ENCODE peak calls at places on chromosomes 2 and 18, in six cellular contexts. H, Q, C, S, U and R are unnamed samples.

GRCh38 chr18:55420977-55421611 is 166.9 kb downstream of the TCF4 start:
- DNase-seq in H (no peak), Q (no peak), C (no peak), S (no peak), U (no peak), R (no peak)

GRCh38 chr2:7102831-7103230 is 185.6 kb downstream of the RNF144A start:
- DNase-seq in H (no peak), Q (no peak), C (no peak), S (no peak), U (no peak), R (no peak)

GRCh38 chr2:42967959-42968674 is 175.7 kb upstream of the HAAO start:
- DNase-seq in H (no peak), Q (no peak), C (peak), S (no peak), U (no peak), R (no peak)

GRCh38 chr2:27890146-27891062 is at the start of the genes BABAM2 and RBKS:
- DNase-seq in H (peak), Q (peak), C (peak), S (peak), U (peak), R (peak)

GRCh38 chr2:110727923-110728322 is 4.5 kb upstream of the ACOXL start:
- DNase-seq in H (no peak), Q (no peak), C (no peak), S (no peak), U (no peak), R (no peak)

GRCh38 chr2:27870724-27871123 is 19.5 kb downstream of the RBKS start:
- DNase-seq in H (no peak), Q (no peak), C (no peak), S (no peak), U (no peak), R (no peak)

GRCh38 chr2:84924173-84925106 is 19.0 kb downstream of the TMSB10 start:
- DNase-seq in H (peak), Q (peak), C (peak), S (no peak), U (no peak), R (no peak)

GRCh38 chr18:80252136-80252535 is 4.8 kb upstream of the PARD6G start:
- DNase-seq in H (no peak), Q (no peak), C (peak), S (peak), U (no peak), R (no peak)

GRCh38 chr2:67309281-67309680 is 87.9 kb upstream of the ETAA1 start:
- DNase-seq in H (no peak), Q (no peak), C (peak), S (peak), U (no peak), R (no peak)

GRCh38 chr18:39500320-39500719 is 1934.7 kb upstream of the CELF4 start:
- DNase-seq in H (no peak), Q (peak), C (no peak), S (peak), U (no peak), R (no peak)

GRCh38 chr2:114068438-114068837 is 178.5 kb downstream of the ACTR3 start:
- DNase-seq in H (peak), Q (peak), C (peak), S (no peak), U (no peak), R (peak)

GRCh38 chr2:47173986-47174730 is 19.1 kb upstream of the STPG4 start:
- DNase-seq in H (no peak), Q (no peak), C (no peak), S (peak), U (no peak), R (no peak)

GRCh38 chr2:108263425-108263824 is 23.7 kb downstream of the SULT1C3 start:
- DNase-seq in H (no peak), Q (no peak), C (no peak), S (no peak), U (no peak), R (no peak)

GRCh38 chr2:217071416-217071815 is 211.6 kb upstream of the TNP1 start:
- DNase-seq in H (no peak), Q (no peak), C (peak), S (peak), U (no peak), R (no peak)

GRCh38 chr2:60068755-60069154 is 484.7 kb downstream of the BCL11A start:
- DNase-seq in H (no peak), Q (no peak), C (no peak), S (no peak), U (no peak), R (no peak)

GRCh38 chr2:55314985-55315384 is 46.0 kb upstream of the MTIF2 start:
- DNase-seq in H (no peak), Q (no peak), C (no peak), S (no peak), U (no peak), R (no peak)

GRCh38 chr2:170218931-170219330 is 41.0 kb downstream of the MYO3B start:
- DNase-seq in H (no peak), Q (peak), C (no peak), S (no peak), U (no peak), R (no peak)

GRCh38 chr2:102122115-102122514 is 20.4 kb upstream of the IL1R1 start:
- DNase-seq in H (no peak), Q (no peak), C (peak), S (peak), U (no peak), R (no peak)

GRCh38 chr2:219437141-219437540 is 2.5 kb downstream of the SPEG start:
- DNase-seq in H (no peak), Q (no peak), C (no peak), S (no peak), U (no peak), R (no peak)

GRCh38 chr2:237229905-237230304 is 144.2 kb downstream of the COPS8 start:
- DNase-seq in H (no peak), Q (no peak), C (no peak), S (no peak), U (no peak), R (no peak)

GRCh38 chr2:211033765-211034164 is 477.4 kb downstream of the CPS1 start:
- DNase-seq in H (no peak), Q (peak), C (no peak), S (peak), U (no peak), R (no peak)

GRCh38 chr18:37476182-37476581 is 89.4 kb downstream of the CELF4 start:
- DNase-seq in H (peak), Q (peak), C (peak), S (peak), U (no peak), R (peak)

GRCh38 chr18:78939734-78940260 is 39.8 kb upstream of the SALL3 start:
- DNase-seq in H (no peak), Q (no peak), C (no peak), S (no peak), U (no peak), R (no peak)

GRCh38 chr2:223786943-223787342 is 50.4 kb downstream of the AP1S3 start:
- DNase-seq in H (no peak), Q (no peak), C (no peak), S (no peak), U (no peak), R (no peak)

GRCh38 chr2:46327627-46328026 is 30.4 kb downstream of the EPAS1 start:
- DNase-seq in H (no peak), Q (no peak), C (no peak), S (no peak), U (no peak), R (no peak)

GRCh38 chr18:34738173-34738894 is 28.2 kb downstream of the DTNA start:
- DNase-seq in H (no peak), Q (peak), C (no peak), S (peak), U (no peak), R (peak)

GRCh38 chr2:42438685-42439084 is 55.1 kb downstream of the KCNG3 start:
- DNase-seq in H (no peak), Q (no peak), C (no peak), S (no peak), U (no peak), R (no peak)

GRCh38 chr2:9852881-9853280 is 9.6 kb downstream of the TAF1B start:
- DNase-seq in H (no peak), Q (no peak), C (no peak), S (no peak), U (no peak), R (no peak)

GRCh38 chr18:37492952-37493351 is 72.6 kb downstream of the CELF4 start:
- DNase-seq in H (no peak), Q (no peak), C (no peak), S (no peak), U (no peak), R (no peak)

GRCh38 chr18:7452331-7452730 is 114.8 kb upstream of the PTPRM start:
- DNase-seq in H (peak), Q (peak), C (peak), S (peak), U (peak), R (no peak)

GRCh38 chr2:159946326-159946992 is 116.0 kb downstream of the PLA2R1 start:
- DNase-seq in H (no peak), Q (no peak), C (peak), S (no peak), U (no peak), R (no peak)

GRCh38 chr2:240624011-240624949 is 1.0 kb upstream of the GPR35 start:
- DNase-seq in H (no peak), Q (no peak), C (no peak), S (no peak), U (no peak), R (no peak)

DNA sequence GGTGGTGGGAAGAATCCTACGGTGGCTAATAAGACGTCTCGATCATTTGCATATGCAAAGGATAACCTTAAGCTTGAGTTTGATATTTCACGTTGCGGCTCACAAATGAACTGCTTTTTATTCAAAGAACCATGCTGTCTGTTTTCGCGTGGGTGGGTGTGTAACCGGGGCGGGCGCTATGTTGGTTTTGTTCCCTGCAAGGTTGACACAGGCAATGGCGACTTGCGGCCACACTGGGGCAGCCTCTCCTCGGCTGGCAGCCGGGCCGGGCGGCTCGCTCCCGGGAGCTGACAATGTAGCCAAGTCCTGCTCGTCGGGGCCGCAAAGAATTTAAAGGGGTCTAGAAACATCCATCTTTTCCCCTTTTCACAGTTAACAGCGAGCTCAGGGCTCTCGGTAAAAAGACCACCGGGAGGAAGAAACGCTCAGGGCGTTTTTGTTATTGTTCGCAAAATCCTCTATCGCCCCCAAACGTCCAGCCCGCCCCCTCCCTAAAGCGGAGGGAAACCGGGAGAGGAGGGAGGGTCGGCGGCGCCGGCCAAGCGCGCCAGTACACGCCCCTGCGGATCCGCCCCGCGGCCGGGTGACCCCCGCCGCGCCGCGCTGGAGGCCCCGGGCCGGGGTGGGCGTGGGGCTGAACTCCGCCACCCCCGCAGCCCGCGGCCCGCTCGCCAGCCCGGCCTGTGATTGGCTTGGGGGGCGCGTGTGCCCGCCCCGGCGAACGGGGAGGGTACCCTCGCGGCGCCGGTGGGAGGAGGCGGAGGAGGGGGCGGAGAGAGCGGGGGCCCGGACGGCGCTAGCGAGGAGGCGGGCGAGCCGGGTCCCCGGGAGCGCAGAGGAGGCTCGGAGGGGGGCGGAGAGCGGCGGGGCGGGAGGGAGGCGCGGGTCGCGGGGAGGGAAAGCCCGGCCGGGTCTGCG is at the start of gene NEDD4L:
- DNase-seq in H (peak), Q (peak), C (peak), S (peak), U (no peak), R (peak)
- H4K8ac ChIP-seq in H (no peak), Q (no peak), C (no peak), S (peak), U (peak), R (no peak)

GRCh38 chr2:38742797-38743559 is 8.2 kb downstream of the SRSF7 start:
- DNase-seq in H (no peak), Q (no peak), C (no peak), S (peak), U (no peak), R (no peak)
- H2BK15ac ChIP-seq in H (no peak), Q (no peak), C (no peak), S (no peak), U (no peak), R (no peak)

DNA sequence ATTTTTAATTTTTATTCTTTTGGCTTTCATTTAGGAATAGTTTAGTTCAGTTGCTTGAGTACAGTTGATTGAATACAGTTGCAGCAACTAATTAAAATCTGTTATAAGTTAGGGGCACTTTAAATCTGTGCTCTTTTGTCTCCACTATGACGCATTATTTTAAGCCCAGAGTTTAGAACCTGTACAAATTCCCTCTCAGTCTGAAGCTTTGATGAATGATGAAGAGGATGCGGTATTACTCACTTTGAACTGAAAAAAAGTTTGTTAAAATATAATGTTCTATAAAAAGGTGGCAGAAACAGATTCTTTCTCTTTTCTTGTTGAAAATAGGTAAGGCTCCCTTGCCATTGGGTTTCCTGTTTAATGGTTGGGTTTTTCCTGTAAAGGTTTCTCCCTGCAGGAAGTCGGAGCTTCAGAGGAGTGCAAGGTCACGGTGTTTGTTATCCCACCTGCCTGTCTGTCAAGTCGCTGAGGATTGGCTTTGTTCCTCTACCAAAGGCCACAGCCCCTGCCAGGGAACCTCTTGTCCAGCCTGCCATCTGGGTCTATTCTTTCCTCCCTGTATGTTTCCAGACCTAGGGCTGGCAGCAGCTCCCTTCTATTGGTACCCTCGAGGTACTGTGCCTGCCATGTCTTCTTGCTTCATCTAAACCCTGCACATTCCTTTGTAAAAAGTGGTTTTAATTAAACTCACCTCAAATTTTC is 43.8 kb upstream of the FN1 start:
- DNase-seq in H (peak), Q (peak), C (no peak), S (no peak), U (no peak), R (no peak)
- H2AK5ac ChIP-seq in H (no peak), Q (no peak), C (no peak), S (no peak), U (no peak), R (no peak)

GRCh38 chr2:12805032-12805431 is 88.3 kb downstream of the TRIB2 start:
- DNase-seq in H (no peak), Q (peak), C (no peak), S (no peak), U (no peak), R (no peak)
- H4K8ac ChIP-seq in H (no peak), Q (no peak), C (no peak), S (no peak), U (no peak), R (no peak)

DNA sequence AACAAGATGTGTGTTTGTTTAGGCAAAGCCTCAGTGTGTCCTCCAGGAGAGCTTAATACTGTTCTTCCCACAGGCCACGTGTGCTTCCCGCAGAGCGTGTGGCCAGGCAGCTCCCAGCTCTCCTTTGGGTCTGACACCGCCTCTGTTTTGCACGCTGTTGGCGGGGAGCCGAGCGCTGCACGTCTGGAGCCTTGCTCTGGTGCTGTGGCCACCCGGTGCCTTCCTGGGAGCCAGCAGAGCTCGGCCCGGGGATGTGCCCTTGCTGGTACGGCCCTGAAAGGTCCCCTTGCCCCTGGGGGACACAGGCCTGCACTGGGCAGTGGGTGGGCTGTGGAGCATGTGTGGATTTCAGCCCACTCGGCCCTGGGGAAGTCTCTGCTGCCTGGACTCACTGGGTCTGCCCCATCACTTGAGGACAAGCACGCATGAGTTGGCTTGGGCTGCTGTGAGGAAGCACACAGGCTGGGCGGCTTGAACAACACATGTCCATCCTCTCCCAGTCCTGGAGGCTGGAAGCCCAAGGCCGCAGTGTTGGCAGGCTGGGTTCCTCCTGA is 160.7 kb upstream of the HDAC4 start:
- DNase-seq in H (no peak), Q (no peak), C (no peak), S (no peak), U (no peak), R (no peak)
- H2BK15ac ChIP-seq in H (no peak), Q (no peak), C (no peak), S (no peak), U (no peak), R (no peak)

DNA sequence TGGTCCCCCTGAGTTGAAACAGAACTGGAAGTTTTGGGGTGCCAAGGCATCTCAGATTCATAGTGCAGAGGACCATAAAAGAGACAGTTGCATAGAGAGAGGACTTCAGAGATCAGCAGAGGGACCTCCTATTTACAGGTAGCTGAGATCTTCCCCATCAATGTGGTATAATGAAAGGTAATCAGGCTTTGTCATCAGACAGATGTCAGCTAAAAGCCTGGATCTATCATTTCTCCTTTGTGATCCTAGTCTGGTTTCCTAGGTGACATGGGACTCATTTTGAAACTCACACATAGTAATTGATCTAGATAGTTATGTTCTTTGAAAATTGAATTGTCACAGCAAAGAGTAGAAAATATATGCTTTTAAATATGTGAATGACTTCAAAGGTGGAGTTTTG is 443.5 kb upstream of the MAP2 start:
- DNase-seq in H (no peak), Q (no peak), C (no peak), S (no peak), U (no peak), R (no peak)
- H2AK5ac ChIP-seq in H (no peak), Q (no peak), C (no peak), S (no peak), U (no peak), R (no peak)